ENCODE peak calls at places on chromosomes 1 and 21, in six cellular contexts. Q is fibroblast of lung, Z is HCT116, S is GM23248, M is PC-3, F is K562. P is an unnamed sample.

GRCh38 chr1:215287362-215287761 is 204.8 kb downstream of the KCNK2 start:
- DNase-seq in S (no peak), Z (no peak), Q (peak; percentile 63), M (no peak), F (no peak), P (no peak)

GRCh38 chr1:150154143-150154542 is 4.4 kb downstream of the PLEKHO1 start:
- DNase-seq in M (no peak), S (no peak), Z (no peak), F (no peak), Q (no peak), P (no peak)

GRCh38 chr1:11364170-11364569 is 91.2 kb downstream of the UBIAD1 start:
- DNase-seq in Q (no peak), S (no peak), M (peak; percentile 41), Z (peak; percentile 19), F (peak; percentile 68), P (no peak)

GRCh38 chr1:35745124-35745730 is 24.6 kb downstream of the CLSPN start:
- DNase-seq in Z (no peak), F (no peak), M (no peak), S (no peak), Q (no peak), P (no peak)

GRCh38 chr1:206784471-206784903 is 12.2 kb upstream of the IL10 start:
- DNase-seq in Z (no peak), M (no peak), F (no peak), Q (no peak), S (no peak), P (no peak)

GRCh38 chr1:114094303-114094663 is 59.4 kb downstream of the SYT6 start:
- DNase-seq in M (peak; percentile 54), F (no peak), Z (no peak), Q (peak; percentile 9), S (peak; percentile 76), P (peak; percentile 50)

GRCh38 chr1:225578247-225578646 is 74.7 kb downstream of the ENAH start:
- DNase-seq in Z (no peak), S (peak; percentile 33), Q (no peak), M (no peak), F (no peak), P (no peak)

GRCh38 chr1:156489166-156489934 is 11.2 kb downstream of the MEF2D start:
- DNase-seq in Q (no peak), Z (no peak), F (peak; percentile 68), M (no peak), S (peak; percentile 51), P (no peak)

GRCh38 chr1:17952506-17952905 is 155.1 kb upstream of the IGSF21 start:
- DNase-seq in M (no peak), F (no peak), Q (no peak), S (no peak), Z (no peak), P (no peak)

GRCh38 chr1:11645670-11646265 is 8.5 kb downstream of the FBXO2 start:
- DNase-seq in F (peak; percentile 90), S (peak; percentile 83), Q (peak; percentile 69), M (peak; percentile 85), Z (peak; percentile 62), P (peak; percentile 46)

GRCh38 chr1:231062500-231063270 is 22.6 kb upstream of the FAM89A start:
- DNase-seq in Z (no peak), M (no peak), F (no peak), Q (peak; percentile 28), S (no peak), P (no peak)

GRCh38 chr1:165114022-165114888 is 242.3 kb downstream of the LMX1A start:
- DNase-seq in Q (peak; percentile 52), F (peak; percentile 53), S (peak; percentile 58), Z (peak; percentile 44), M (peak; percentile 91), P (peak; percentile 36)

GRCh38 chr1:154988053-154988954 is 5.1 kb upstream of the LENEP start:
- DNase-seq in F (peak; percentile 57), Z (no peak), M (no peak), Q (no peak), S (no peak), P (no peak)

GRCh38 chr1:51607676-51608075 is 9.2 kb upstream of the OSBPL9 start:
- DNase-seq in Q (peak; percentile 62), F (peak; percentile 54), M (no peak), S (no peak), Z (no peak), P (peak; percentile 27)

GRCh38 chr1:98410082-98410481 is 251.4 kb upstream of the SNX7 start:
- DNase-seq in F (no peak), Z (no peak), M (no peak), Q (no peak), S (no peak), P (no peak)

GRCh38 chr1:3640113-3640932 is 9.6 kb downstream of the WRAP73 start:
- DNase-seq in M (no peak), S (no peak), Z (no peak), F (no peak), Q (no peak), P (no peak)

GRCh38 chr1:228376262-228376628 is 30.4 kb downstream of the TRIM11 start:
- DNase-seq in Z (no peak), M (no peak), Q (no peak), F (no peak), S (peak; percentile 27), P (no peak)

GRCh38 chr1:240732390-240732789 is 120.4 kb upstream of the GREM2 start:
- DNase-seq in F (peak; percentile 44), M (peak; percentile 88), Z (peak; percentile 12), Q (peak; percentile 77), S (peak; percentile 79), P (peak; percentile 15)

GRCh38 chr1:43246466-43247213 is 23.1 kb upstream of the TMEM125 start:
- DNase-seq in M (no peak), Z (no peak), S (no peak), F (no peak), Q (no peak), P (no peak)

GRCh38 chr1:77373702-77374101 is 91.9 kb downstream of the AK5 start:
- DNase-seq in Z (no peak), S (no peak), M (no peak), F (no peak), Q (peak; percentile 9), P (no peak)

GRCh38 chr1:31135973-31136600 is 70.6 kb upstream of the PUM1 start:
- DNase-seq in Z (no peak), F (no peak), M (peak; percentile 18), S (peak; percentile 56), Q (peak; percentile 15), P (no peak)

GRCh38 chr1:119316870-119317416 is 51.6 kb upstream of the HAO2 start:
- DNase-seq in Z (peak; percentile 27), Q (no peak), S (peak; percentile 60), F (peak; percentile 60), M (peak; percentile 21), P (no peak)

GRCh38 chr1:53543130-53543770 is 84.1 kb downstream of the DMRTB1 start:
- DNase-seq in S (peak; percentile 31), Q (no peak), Z (no peak), M (no peak), F (no peak), P (no peak)

GRCh38 chr21:36988536-36988935 is 18.0 kb upstream of the RIPPLY3 start:
- DNase-seq in M (no peak), F (no peak), S (no peak), Q (no peak), Z (no peak), P (no peak)

GRCh38 chr21:36989699-36990507 is 16.6 kb upstream of the RIPPLY3 start:
- DNase-seq in Q (peak; percentile 93), S (peak; percentile 95), M (peak; percentile 95), Z (peak; percentile 81), F (peak; percentile 98), P (peak; percentile 91)

GRCh38 chr21:36992671-36993070 is 13.8 kb upstream of the RIPPLY3 start:
- DNase-seq in F (no peak), M (no peak), Z (no peak), Q (no peak), S (no peak), P (no peak)

GRCh38 chr21:36987845-36988244 is 18.7 kb upstream of the RIPPLY3 start:
- DNase-seq in M (peak; percentile 69), S (no peak), F (no peak), Z (no peak), Q (no peak), P (no peak)

GRCh38 chr21:36990508-36991205 is 15.8 kb upstream of the RIPPLY3 start:
- DNase-seq in Z (no peak), S (no peak), M (no peak), Q (no peak), F (no peak), P (no peak)
- TF ChIP-seq EZH2 in Z (no peak), S (no peak), M (no peak), Q (no peak), F (no peak), P (no peak)

GRCh38 chr1:63330331-63330916 is 8.1 kb downstream of the FOXD3 start:
- DNase-seq in Q (no peak), M (no peak), S (no peak), Z (no peak), F (no peak), P (no peak)
- TF ChIP-seq EZH2 in Q (peak; percentile 68), M (no peak), S (no peak), Z (no peak), F (no peak), P (no peak)

DNA sequence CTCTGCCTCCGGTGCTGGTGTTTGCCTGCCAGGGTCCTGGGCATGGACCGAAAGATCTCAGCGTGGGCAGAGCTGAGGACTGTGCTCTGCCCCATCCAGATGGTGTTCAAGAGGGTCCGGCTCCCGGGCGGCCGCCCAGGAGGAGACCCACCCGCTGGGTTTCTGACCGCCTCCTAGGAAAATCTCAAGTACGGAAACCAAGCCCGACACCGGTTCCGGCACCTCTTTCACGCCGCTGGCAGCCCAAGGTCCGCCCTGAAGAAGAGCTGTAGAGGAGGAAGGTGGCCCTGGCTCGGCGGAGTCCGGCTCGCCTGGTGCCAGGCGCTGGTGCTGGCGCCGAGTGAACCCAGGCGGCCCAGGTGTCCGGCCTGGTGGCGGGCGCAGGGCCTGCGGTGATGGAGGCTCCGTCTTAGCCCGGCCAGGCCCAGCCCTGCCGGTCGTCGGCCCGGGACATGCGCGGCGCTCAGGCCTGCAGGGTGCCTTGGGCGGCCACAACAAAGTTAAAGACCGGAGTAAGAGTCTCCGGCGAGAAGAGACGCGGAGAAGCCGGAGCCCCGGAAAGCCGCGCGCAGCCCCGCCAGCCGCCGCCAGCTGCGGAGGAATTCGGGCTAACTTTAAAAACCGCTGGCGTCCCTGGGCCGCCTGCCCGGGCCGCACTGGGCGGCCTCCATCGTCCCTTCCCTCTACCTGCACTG is 1.5 kb downstream of the GRIK3 start:
- DNase-seq in S (peak; percentile 6), Q (no peak), Z (no peak), M (no peak), F (no peak), P (no peak)
- TF ChIP-seq EZH2 in S (no peak), Q (peak; percentile 36), Z (no peak), M (no peak), F (no peak), P (no peak)

DNA sequence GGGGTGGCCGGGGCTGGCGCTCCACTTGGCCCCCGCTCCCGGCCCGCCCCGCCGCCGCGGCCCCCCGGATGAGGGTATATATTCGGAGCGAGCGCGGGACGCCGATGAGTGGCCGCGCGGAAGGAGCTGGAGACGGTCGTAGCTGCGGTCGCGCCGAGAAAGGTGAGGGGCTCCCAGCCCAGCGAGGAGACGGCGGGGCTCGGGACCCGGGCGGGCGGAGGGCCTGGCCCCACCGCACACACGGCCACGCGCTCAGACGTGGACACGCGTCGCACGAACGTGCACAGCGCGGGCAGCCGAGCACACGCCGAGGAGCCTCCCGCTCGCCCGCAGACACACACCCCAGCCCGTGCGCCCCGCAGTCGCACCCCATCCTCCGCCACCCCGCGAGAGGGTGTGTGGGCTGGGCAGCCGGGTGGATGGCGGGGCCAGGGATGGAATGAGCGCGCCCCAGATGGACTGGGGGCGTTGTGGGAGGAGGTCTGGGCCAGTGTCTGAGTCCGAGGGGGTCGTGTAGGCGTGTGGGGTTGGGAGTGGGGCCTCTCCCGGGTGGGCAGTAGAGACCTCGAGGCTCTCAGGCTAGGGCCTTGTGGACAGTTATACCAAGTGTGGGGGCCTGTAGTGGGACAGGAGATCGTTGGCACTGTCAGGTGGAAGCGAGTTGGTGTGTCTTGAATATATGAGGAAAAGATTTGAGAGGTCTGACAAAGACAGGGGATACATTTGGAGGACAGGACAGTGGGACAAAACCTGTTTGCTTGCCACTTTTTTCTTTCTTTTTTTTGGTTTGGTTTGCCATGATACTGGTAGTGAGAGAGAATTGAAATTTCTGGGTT is at the start of gene UAP1:
- DNase-seq in Q (no peak), F (no peak), M (no peak), Z (no peak), S (peak; percentile 61), P (no peak)
- TF ChIP-seq EZH2 in Q (no peak), F (no peak), M (no peak), Z (no peak), S (no peak), P (no peak)